ENCODE peak calls at places on chromosomes 12 and 14, in four cellular contexts. I, A, E and Z are unnamed samples.

GRCh38 chr12:79624378-79624777 is 66.4 kb downstream of the PAWR start:
- DNase-seq in I (no peak), A (no peak), E (no peak), Z (no peak)

GRCh38 chr12:131860472-131861260 is 32.5 kb downstream of the MMP17 start:
- DNase-seq in I (peak), A (peak), E (no peak), Z (no peak)

GRCh38 chr14:88793259-88793625 is 489 bp upstream of the EML5 start:
- DNase-seq in I (no peak), A (no peak), E (no peak), Z (no peak)

GRCh38 chr14:75222208-75222701 is 45.8 kb upstream of the TMED10 start:
- DNase-seq in I (no peak), A (peak), E (peak), Z (no peak)

GRCh38 chr12:54701940-54702592 is 53.9 kb upstream of the DCD start:
- DNase-seq in I (peak), A (no peak), E (no peak), Z (peak)

GRCh38 chr12:28535216-28535615 is 345.0 kb downstream of the CCDC91 start:
- DNase-seq in I (no peak), A (no peak), E (no peak), Z (no peak)

GRCh38 chr12:54680374-54680773 is 32.2 kb upstream of the DCD start:
- DNase-seq in I (peak), A (no peak), E (no peak), Z (peak)

GRCh38 chr12:100185361-100185894 is 15.2 kb upstream of the ACTR6 start:
- DNase-seq in I (no peak), A (no peak), E (peak), Z (no peak)

GRCh38 chr12:49094104-49094948 is at the start of gene DHH:
- DNase-seq in I (peak), A (no peak), E (no peak), Z (no peak)

GRCh38 chr12:51911788-51912711 is 4.7 kb downstream of the ACVRL1 start:
- DNase-seq in I (peak), A (peak), E (no peak), Z (no peak)
- TF ChIP-seq POLR2AphosphoS5 in I (no peak), A (no peak), E (no peak), Z (no peak)

DNA sequence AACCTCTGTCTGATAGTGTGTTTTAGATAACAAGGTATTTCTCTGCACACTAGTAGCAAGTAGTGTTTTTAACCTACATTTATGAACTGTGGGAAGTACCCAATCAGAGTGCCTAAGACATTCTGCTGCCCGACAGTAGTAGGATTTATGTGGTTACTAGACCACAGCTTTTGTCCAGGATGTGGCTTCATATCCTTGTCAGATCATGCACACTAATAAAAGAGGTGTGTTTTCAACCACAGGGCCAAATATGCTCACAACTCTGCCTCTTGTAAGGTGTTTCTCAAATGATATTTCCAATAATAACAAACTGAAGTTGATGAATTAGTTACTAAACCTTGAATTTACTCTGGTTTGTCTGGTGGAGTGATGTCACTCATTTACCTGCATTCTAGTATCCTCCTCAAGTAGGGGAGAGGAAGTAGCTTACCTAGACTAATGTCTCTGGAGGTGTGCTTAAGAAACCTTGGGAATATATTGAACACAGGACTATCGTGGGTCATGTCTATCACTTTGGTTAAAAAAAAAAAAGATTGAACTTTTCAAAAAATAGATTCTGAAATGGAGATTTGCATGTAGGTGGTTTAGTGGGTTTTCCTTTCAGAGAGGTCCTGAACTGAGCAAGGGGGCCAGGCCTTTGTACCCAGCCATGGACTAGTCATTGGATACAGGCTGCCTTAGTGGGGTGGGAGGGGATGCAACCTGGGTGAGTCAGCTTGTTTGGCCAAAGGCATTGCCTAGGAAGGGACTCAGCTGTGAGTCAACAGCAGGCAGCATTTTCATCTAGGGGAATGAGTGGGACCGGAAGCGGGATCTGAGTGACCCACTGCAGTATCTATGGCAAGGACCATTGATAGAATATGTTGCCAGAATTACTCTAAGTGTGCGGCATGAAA is 14.1 kb downstream of the FBXW8 start:
- DNase-seq in I (no peak), A (no peak), E (peak), Z (no peak)
- TF ChIP-seq SPI1 in I (no peak), A (no peak), E (no peak), Z (no peak)

GRCh38 chr12:30726647-30727046 is 28.1 kb downstream of the CAPRIN2 start:
- DNase-seq in I (no peak), A (no peak), E (no peak), Z (no peak)

GRCh38 chr12:30729547-30729946 is 25.2 kb downstream of the CAPRIN2 start:
- DNase-seq in I (no peak), A (no peak), E (no peak), Z (no peak)

GRCh38 chr12:30730011-30730410 is 24.7 kb downstream of the CAPRIN2 start:
- DNase-seq in I (no peak), A (no peak), E (no peak), Z (no peak)

GRCh38 chr12:30725739-30726138 is 29.0 kb downstream of the CAPRIN2 start:
- DNase-seq in I (no peak), A (no peak), E (no peak), Z (no peak)
- TF ChIP-seq POLR2AphosphoS5 in I (no peak), A (no peak), E (no peak), Z (no peak)

DNA sequence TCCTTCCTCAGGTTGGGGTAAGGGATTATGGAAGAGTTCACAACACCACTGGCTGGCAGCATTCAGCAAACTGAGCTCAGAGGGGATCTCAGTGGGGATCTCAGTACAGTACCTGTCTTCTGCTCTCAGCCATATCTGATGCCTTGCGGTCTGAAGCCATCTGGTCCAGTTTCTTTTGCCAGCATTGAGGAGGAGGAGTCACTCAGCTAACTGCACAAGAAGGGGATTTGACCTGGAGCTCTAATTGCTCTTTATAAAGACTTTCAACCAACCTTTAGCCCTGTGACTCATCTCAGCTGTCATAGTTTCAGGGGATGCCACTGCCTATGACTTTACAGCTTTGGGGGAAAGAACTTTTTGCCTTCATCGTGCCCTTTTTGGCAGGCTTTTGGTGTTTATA is 44.9 kb downstream of the JKAMP start:
- DNase-seq in I (no peak), A (no peak), E (no peak), Z (no peak)
- TF ChIP-seq SPI1 in I (no peak), A (no peak), E (no peak), Z (no peak)

DNA sequence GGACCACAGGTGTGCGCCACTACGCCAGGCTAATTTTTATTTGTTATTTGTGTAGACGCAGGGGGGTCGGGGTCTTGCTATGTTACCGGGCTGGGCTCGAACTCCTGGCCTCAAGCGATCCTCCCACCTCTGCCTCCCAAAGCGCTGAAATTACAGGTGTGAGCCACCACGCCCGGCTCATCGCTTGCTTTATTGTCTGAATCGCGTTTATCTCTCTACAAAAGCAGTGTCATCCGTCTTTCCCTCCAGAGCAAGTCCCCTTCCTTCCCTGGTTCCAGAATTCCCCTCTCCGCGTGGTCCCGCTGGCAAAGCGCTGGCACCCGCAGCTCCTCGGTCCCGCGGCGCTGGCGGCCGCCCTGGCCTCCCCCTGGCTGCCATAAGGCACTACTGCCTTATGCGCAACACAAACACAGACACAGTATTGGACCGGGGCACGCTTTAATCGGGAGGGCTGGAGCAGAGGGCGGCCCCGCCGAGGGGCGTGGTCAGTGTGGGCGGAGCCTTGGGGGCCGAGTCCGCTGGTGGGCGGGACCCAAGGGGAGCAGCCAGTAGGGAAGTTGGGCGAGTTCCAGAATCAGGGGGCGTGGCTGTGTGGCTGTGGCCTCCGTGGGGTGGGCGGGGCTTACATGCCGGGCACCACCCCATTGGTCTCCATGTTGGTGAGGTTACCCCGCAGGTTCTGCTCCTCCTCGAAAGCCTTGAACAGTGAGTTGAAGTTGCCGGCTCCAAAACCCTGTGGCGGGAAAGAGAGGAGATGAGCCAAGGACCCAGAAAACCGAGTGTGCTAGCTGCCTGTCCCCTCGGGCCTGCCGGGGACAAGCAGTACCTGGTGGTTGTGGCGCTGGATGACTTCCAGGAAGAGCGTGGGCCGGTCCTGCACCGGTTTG is 19.3 kb downstream of the HPD start:
- DNase-seq in I (peak), A (peak), E (peak), Z (peak)
- TF ChIP-seq POLR2AphosphoS5 in I (peak), A (no peak), E (no peak), Z (no peak)

GRCh38 chr12:107400686-107401447 is 284.7 kb upstream of the PWP1 start:
- DNase-seq in I (no peak), A (peak), E (no peak), Z (no peak)
- TF ChIP-seq SPI1 in I (no peak), A (no peak), E (no peak), Z (no peak)

GRCh38 chr12:52949413-52950331 is 754 bp downstream of the KRT18 start:
- DNase-seq in I (peak), A (peak), E (no peak), Z (no peak)

GRCh38 chr12:52946797-52947547 is 1.9 kb upstream of the KRT18 start:
- DNase-seq in I (peak), A (no peak), E (no peak), Z (no peak)

GRCh38 chr12:52945389-52946232 is 3.3 kb upstream of the KRT18 start:
- DNase-seq in I (peak), A (no peak), E (no peak), Z (no peak)

GRCh38 chr12:52946334-52946733 is 2.6 kb upstream of the KRT18 start:
- DNase-seq in I (no peak), A (no peak), E (no peak), Z (no peak)

DNA sequence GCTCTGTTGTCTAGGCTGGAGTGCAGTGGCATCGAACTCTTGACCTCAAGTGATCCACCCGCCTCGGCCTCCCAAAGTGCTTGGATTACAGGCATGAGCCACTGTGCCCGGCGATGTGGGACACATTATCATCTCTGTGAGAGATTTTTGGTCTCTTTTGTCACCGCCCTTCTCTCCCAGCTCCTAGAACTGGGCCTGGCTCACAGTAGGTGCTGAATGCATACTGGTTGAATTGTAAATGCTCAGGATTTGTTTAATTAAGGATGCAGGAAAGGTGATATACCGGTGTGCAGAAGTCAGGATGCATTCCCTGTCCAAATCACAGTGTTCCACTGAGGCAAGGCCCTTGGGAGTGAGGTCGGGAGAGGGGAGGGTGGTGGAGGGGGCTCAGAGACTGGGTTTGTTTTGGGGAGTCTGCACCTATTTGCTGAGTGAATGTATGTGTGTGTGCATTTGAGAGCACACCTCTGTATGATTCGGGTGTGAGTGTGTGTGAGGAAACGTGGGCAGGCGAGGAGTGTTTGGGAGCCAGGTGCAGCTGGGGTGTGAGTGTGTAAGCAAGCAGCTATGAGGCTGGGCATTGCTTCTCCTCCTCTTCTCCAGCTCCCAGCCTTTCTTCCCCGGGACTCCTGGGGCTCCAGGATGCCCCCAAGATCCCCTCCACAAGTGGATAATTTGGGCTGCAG is 1.0 kb upstream of the KRT18 start:
- DNase-seq in I (peak), A (no peak), E (no peak), Z (no peak)
- TF ChIP-seq POLR2AphosphoS5 in I (no peak), A (no peak), E (no peak), Z (no peak)